ENCODE peak calls at places on chromosomes 16 and 17, in four cellular contexts. S is stomach, R is HepG2, M is ovary. J is an unnamed sample.

GRCh38 chr16:55949518-55949917 is 74.3 kb upstream of the CES5A start:
- DNase-seq in S (no peak), R (no peak), M (no peak), J (no peak)

GRCh38 chr17:71184716-71185115 is 936.1 kb upstream of the SOX9 start:
- DNase-seq in M (no peak), R (no peak), S (no peak), J (no peak)

GRCh38 chr17:67245694-67246397 is 850 bp upstream of the HELZ start:
- DNase-seq in M (peak; percentile 35), S (peak; percentile 46), R (peak; percentile 81), J (no peak)

GRCh38 chr16:73329363-73330306 is 281.7 kb upstream of the ZFHX3 start:
- DNase-seq in R (peak; percentile 8), S (no peak), M (no peak), J (no peak)

GRCh38 chr17:59298512-59298911 is 32.9 kb upstream of the YPEL2 start:
- DNase-seq in M (no peak), R (no peak), S (no peak), J (no peak)

GRCh38 chr17:45311762-45312476 is 4.9 kb downstream of the MAP3K14 start:
- DNase-seq in M (no peak), R (peak; percentile 96), S (peak; percentile 82), J (peak; percentile 62)

GRCh38 chr17:5210853-5211252 is 19.2 kb upstream of the ZNF594 start:
- DNase-seq in R (no peak), S (no peak), M (no peak), J (no peak)

GRCh38 chr16:84281077-84281476 is 13.6 kb upstream of the WFDC1 start:
- DNase-seq in R (no peak), S (no peak), M (no peak), J (peak; percentile 57)

GRCh38 chr16:77674888-77675287 is 47.4 kb upstream of the NUDT7 start:
- DNase-seq in S (no peak), R (no peak), M (no peak), J (no peak)

GRCh38 chr17:15278381-15278780 is 13.3 kb upstream of the PMP22 start:
- DNase-seq in R (no peak), S (no peak), M (no peak), J (peak; percentile 41)

GRCh38 chr16:85395207-85395912 is 217.8 kb upstream of the GSE1 start:
- DNase-seq in R (peak; percentile 37), M (peak; percentile 88), S (peak; percentile 71), J (peak; percentile 91)

GRCh38 chr17:74790206-74791066 is 14.3 kb upstream of the NAT9 start:
- DNase-seq in M (no peak), R (no peak), S (no peak), J (no peak)

GRCh38 chr17:47785538-47786123 is 36.0 kb downstream of the OSBPL7 start:
- DNase-seq in R (peak; percentile 52), M (no peak), S (no peak), J (no peak)

GRCh38 chr17:49522329-49522890 is 27.3 kb downstream of the NGFR start:
- DNase-seq in R (no peak), S (no peak), M (no peak), J (no peak)

DNA sequence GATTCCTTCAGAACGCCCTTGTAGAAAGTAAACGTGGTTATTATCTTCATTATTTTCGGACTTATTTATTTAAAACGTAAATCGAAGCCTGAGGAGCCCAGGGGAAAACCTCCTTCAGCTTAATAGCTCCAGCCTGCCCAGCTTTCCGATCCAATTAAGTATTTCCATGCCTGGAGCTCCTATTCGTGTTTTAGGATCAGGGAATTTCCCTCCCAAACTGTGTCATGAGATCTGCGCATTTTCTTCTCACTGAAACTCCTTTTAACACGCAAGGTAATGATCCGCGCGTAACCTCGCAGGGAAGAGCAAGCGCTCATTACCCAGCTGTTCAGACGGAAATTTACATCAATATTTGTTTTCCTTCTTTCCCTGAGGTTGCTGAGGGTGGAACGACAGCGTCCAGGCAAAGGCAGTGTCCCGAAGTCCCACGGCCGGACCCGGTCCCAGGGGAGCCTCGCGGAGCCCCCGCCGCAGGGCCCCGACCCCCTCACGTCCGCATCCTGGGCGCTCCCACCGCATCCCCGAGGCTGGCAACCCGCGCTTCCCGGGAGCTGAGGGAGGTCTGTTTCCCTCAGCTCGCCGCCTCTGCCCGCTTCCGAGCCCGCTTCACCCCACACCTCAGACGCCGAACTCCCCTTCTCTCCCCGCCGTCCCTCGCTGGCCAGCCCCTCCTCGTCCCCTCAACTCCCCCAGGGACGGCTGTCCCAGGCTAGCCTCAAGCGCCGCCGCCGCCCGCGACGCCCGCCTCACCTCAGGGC is 452 bp downstream of the ABCA5 start:
- DNase-seq in R (peak; percentile 7), S (peak; percentile 25), M (no peak), J (peak; percentile 6)
- TF ChIP-seq EP300 in R (no peak), S (no peak), M (no peak), J (no peak)

DNA sequence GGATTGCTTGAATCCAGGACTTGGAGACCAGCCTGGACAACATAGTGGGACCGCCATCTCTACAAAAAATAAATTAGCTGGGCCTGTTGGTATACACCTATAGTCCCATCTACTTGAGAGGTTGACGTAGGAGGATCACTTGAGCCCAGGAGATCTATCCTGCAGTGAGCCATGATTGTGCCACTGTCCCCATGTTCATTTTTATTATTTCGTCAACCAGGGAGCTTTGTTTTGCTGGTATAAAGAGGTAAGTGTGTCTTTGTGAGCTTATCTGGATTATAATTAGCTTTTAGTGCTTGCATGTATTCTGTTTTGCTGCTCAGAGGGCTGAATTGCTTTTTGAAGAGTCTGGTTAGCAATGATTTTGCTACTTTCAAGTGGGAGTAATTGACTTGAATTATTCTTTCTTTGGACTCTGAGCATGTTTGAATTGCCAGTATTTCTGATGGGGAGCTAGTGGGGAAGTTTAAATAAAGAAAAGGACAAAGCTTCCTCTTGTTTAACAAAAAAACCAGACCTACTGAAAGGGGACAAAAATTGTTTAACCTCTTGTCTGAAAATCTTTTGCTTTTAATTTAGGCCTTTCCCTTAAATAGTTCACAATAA is 31.6 kb upstream of the BCAS3 start:
- DNase-seq in M (no peak), S (no peak), R (no peak), J (no peak)
- TF ChIP-seq CTCF in M (no peak), S (no peak), R (no peak), J (no peak)

DNA sequence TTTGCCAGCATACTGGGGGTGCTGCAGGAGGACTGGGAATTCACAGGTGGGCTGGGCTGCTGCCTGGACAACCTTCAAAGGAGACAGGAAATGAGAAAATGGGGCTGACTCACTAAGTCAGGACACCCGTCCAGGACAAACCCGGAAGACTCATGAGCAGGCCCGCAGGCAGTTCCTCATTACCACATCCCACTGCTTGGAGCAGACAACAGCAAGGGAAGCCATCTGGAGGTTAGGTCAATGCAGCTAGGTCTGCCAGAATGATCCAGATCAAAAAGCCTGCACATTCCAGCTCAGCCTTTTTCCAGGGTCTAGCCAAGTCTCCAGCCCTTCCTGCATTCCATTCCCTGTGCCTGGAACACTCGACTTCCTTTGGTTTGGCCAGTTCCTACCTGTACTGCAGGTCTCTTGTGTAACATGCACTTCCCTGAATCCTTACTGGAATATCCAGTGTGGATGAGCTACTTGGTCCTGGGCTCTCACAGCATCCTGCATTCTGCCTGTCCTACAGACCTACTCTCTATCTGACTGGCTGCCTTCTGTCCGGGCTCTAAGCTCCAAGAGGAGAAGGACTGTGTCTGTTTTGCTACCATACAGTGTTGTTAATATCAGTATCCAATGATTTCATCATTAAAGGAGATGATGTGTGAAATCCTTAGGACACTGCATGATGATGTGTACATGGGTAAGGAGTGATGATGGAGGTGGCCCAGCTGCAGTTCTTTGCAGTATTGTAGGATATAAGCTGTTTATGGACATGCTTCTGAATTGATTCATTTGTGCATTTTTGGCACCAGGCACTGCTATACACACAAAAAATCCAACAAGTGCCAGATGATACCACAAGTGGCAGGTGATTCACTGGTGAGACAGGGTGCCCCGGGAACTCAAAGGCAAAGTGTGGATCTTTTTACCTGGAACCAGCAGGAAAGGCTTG is 536.7 kb upstream of the CDH11 start:
- DNase-seq in M (no peak), S (no peak), R (no peak), J (no peak)
- TF ChIP-seq EP300 in M (no peak), S (no peak), R (no peak), J (no peak)

GRCh38 chr16:12900599-12901203 is 697 bp upstream of the SHISA9 start:
- DNase-seq in M (no peak), S (no peak), R (no peak), J (no peak)

GRCh38 chr16:12901597-12902436 is at the start of gene SHISA9:
- DNase-seq in M (no peak), R (no peak), S (no peak), J (no peak)

GRCh38 chr16:12899529-12900168 is 1.7 kb upstream of the SHISA9 start:
- DNase-seq in S (peak; percentile 29), M (no peak), R (no peak), J (no peak)

GRCh38 chr16:12902511-12903324 is 1.3 kb downstream of the SHISA9 start:
- DNase-seq in S (no peak), R (no peak), M (no peak), J (no peak)

GRCh38 chr16:12901204-12901596 is 198 bp upstream of the SHISA9 start:
- DNase-seq in S (no peak), R (no peak), M (no peak), J (no peak)
- TF ChIP-seq CTCF in S (no peak), R (no peak), M (no peak), J (no peak)

GRCh38 chr17:2634361-2634960 is 41.0 kb downstream of the PAFAH1B1 start:
- DNase-seq in S (peak; percentile 38), M (no peak), R (no peak), J (peak; percentile 56)
- TF ChIP-seq EP300 in S (no peak), M (no peak), R (no peak), J (no peak)

GRCh38 chr16:9300252-9300651 is 208.8 kb downstream of the HAPSTR1 start:
- DNase-seq in M (no peak), S (no peak), R (no peak), J (no peak)

GRCh38 chr16:9296273-9296593 is 204.8 kb downstream of the HAPSTR1 start:
- DNase-seq in S (no peak), R (no peak), M (no peak), J (no peak)

GRCh38 chr16:9302102-9302501 is 210.7 kb downstream of the HAPSTR1 start:
- DNase-seq in R (no peak), M (no peak), S (no peak), J (no peak)

DNA sequence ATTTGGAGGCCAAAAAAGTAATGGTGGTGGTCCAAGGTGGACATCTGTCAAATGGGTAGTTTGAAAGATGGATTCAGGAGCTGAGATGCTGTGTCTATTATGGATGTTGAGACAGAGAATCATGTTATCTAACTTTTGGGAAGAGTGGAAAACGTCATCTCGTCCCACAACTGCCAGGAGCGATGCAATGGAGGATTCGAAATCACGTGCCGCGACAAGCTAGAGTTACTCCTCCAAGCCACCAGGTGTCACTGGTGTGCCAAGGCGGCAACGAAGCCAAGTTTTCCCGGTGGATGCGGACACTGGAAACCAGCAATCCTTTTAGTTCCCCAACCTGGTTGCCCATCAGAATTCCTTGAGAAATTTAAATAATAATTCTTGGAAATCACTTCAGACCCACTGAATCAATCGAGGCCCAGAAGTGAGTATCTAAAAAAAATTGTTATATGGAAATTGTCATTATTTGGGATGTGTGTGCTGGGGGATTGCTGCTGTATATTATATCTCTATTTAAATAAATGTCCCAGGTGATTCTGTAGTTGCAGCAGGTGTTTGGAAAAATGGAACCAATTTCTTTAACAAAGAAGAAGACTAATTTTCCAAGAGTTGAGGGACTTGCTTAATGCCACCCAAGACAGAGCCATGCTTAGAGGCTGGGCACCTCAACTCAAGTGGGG is 206.1 kb downstream of the HAPSTR1 start:
- DNase-seq in M (peak; percentile 13), S (peak; percentile 28), R (peak; percentile 63), J (peak; percentile 45)
- TF ChIP-seq CTCF in M (no peak), S (peak; percentile 39), R (peak; percentile 97), J (no peak)

DNA sequence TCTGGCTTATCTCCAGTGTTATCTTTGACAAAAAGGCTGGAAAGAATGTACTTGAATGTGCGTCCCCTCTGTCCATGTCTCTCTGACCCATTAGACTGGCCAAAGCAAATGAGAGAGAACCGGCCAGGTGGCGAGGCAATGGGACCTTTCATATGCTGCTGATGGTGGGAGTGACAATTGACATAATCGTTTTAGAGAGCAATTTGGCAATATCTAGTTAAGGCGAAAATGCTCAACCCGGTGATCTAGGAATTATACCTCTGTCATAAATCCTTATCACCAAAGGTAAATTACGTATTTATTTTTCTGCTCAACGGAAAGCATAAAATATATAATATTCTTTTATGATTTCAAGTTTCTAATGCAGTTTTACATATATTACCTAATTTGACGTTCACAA is 14.6 kb upstream of the SDK2 start:
- DNase-seq in S (no peak), M (no peak), R (no peak), J (no peak)
- TF ChIP-seq EP300 in S (no peak), M (no peak), R (no peak), J (no peak)

J was measured in A549.